ENCODE peak calls at places on chromosomes 16 and 17, in four cellular contexts. One of them, this sample, is unnamed.

GRCh38 chr16:24526701-24527470 is 12.5 kb upstream of the RBBP6 start:
- DNase-seq in CD8-positive, alpha-beta memory T cell: no peak
- DNase-seq in cardiac muscle cell: no peak
- DNase-seq in mesenchymal stem cell: no peak
- DNase-seq in this sample: no peak

GRCh38 chr17:29574732-29575510 is 6.4 kb downstream of the TP53I13 start:
- DNase-seq in CD8-positive, alpha-beta memory T cell: peak
- DNase-seq in cardiac muscle cell: no peak
- DNase-seq in mesenchymal stem cell: no peak
- DNase-seq in this sample: no peak

GRCh38 chr16:76583466-76583865 is 306.3 kb downstream of the CNTNAP4 start:
- DNase-seq in CD8-positive, alpha-beta memory T cell: no peak
- DNase-seq in cardiac muscle cell: peak
- DNase-seq in mesenchymal stem cell: no peak
- DNase-seq in this sample: no peak

GRCh38 chr17:65346166-65346565 is 209.0 kb downstream of the RGS9 start:
- DNase-seq in CD8-positive, alpha-beta memory T cell: no peak
- DNase-seq in cardiac muscle cell: no peak
- DNase-seq in mesenchymal stem cell: no peak
- DNase-seq in this sample: no peak

GRCh38 chr16:57489229-57489628 is 2.9 kb upstream of the DOK4 start:
- DNase-seq in CD8-positive, alpha-beta memory T cell: no peak
- DNase-seq in cardiac muscle cell: no peak
- DNase-seq in mesenchymal stem cell: no peak
- DNase-seq in this sample: no peak

GRCh38 chr17:76004750-76005262 is 4.2 kb downstream of the CDK3 start:
- DNase-seq in CD8-positive, alpha-beta memory T cell: no peak
- DNase-seq in cardiac muscle cell: no peak
- DNase-seq in mesenchymal stem cell: no peak
- DNase-seq in this sample: no peak

GRCh38 chr17:50052241-50052788 is 3.6 kb upstream of the ITGA3 start:
- DNase-seq in CD8-positive, alpha-beta memory T cell: peak
- DNase-seq in cardiac muscle cell: no peak
- DNase-seq in mesenchymal stem cell: no peak
- DNase-seq in this sample: no peak

GRCh38 chr17:280901-281300 is 71.7 kb downstream of the RPH3AL start:
- DNase-seq in CD8-positive, alpha-beta memory T cell: peak
- DNase-seq in cardiac muscle cell: no peak
- DNase-seq in mesenchymal stem cell: no peak
- DNase-seq in this sample: no peak

GRCh38 chr17:4520881-4521600 is 22.4 kb downstream of the SPNS2 start:
- DNase-seq in CD8-positive, alpha-beta memory T cell: no peak
- DNase-seq in cardiac muscle cell: peak
- DNase-seq in mesenchymal stem cell: no peak
- DNase-seq in this sample: no peak

GRCh38 chr17:36935681-36936454 is 1.4 kb upstream of the LHX1 start:
- DNase-seq in CD8-positive, alpha-beta memory T cell: no peak
- DNase-seq in cardiac muscle cell: no peak
- DNase-seq in mesenchymal stem cell: no peak
- DNase-seq in this sample: no peak
- H3K4me3 ChIP-seq in CD8-positive, alpha-beta memory T cell: no peak
- H3K4me3 ChIP-seq in cardiac muscle cell: peak
- H3K4me3 ChIP-seq in mesenchymal stem cell: no peak
- H3K4me3 ChIP-seq in this sample: peak

GRCh38 chr16:4376820-4377572 is 5.3 kb downstream of the VASN start:
- DNase-seq in CD8-positive, alpha-beta memory T cell: no peak
- DNase-seq in cardiac muscle cell: no peak
- DNase-seq in mesenchymal stem cell: no peak
- DNase-seq in this sample: no peak

GRCh38 chr16:4377573-4378146 is 6.0 kb downstream of the VASN start:
- DNase-seq in CD8-positive, alpha-beta memory T cell: no peak
- DNase-seq in cardiac muscle cell: no peak
- DNase-seq in mesenchymal stem cell: no peak
- DNase-seq in this sample: no peak

GRCh38 chr16:4376126-4376819 is 4.6 kb downstream of the VASN start:
- DNase-seq in CD8-positive, alpha-beta memory T cell: no peak
- DNase-seq in cardiac muscle cell: peak
- DNase-seq in mesenchymal stem cell: no peak
- DNase-seq in this sample: no peak

GRCh38 chr16:4373909-4374742 is 2.5 kb downstream of the VASN start:
- DNase-seq in CD8-positive, alpha-beta memory T cell: no peak
- DNase-seq in cardiac muscle cell: peak
- DNase-seq in mesenchymal stem cell: peak
- DNase-seq in this sample: no peak

GRCh38 chr16:4375717-4376116 is 4.1 kb downstream of the VASN start:
- DNase-seq in CD8-positive, alpha-beta memory T cell: no peak
- DNase-seq in cardiac muscle cell: no peak
- DNase-seq in mesenchymal stem cell: no peak
- DNase-seq in this sample: no peak
- H3K4me3 ChIP-seq in CD8-positive, alpha-beta memory T cell: no peak
- H3K4me3 ChIP-seq in cardiac muscle cell: no peak
- H3K4me3 ChIP-seq in mesenchymal stem cell: no peak
- H3K4me3 ChIP-seq in this sample: no peak

GRCh38 chr16:30660424-30661251 is 2.4 kb downstream of the FBRS start:
- DNase-seq in CD8-positive, alpha-beta memory T cell: peak
- DNase-seq in cardiac muscle cell: no peak
- DNase-seq in mesenchymal stem cell: peak
- DNase-seq in this sample: peak
- H3K4me3 ChIP-seq in CD8-positive, alpha-beta memory T cell: peak
- H3K4me3 ChIP-seq in cardiac muscle cell: peak
- H3K4me3 ChIP-seq in mesenchymal stem cell: peak
- H3K4me3 ChIP-seq in this sample: peak

GRCh38 chr17:68199837-68200688 is 47.8 kb upstream of the AMZ2 start:
- DNase-seq in CD8-positive, alpha-beta memory T cell: no peak
- DNase-seq in cardiac muscle cell: no peak
- DNase-seq in mesenchymal stem cell: peak
- DNase-seq in this sample: no peak
- H3K4me3 ChIP-seq in CD8-positive, alpha-beta memory T cell: peak
- H3K4me3 ChIP-seq in cardiac muscle cell: peak
- H3K4me3 ChIP-seq in mesenchymal stem cell: no peak
- H3K4me3 ChIP-seq in this sample: peak

GRCh38 chr17:78767806-78768205 is 14.3 kb downstream of the CYTH1 start:
- DNase-seq in CD8-positive, alpha-beta memory T cell: no peak
- DNase-seq in cardiac muscle cell: no peak
- DNase-seq in mesenchymal stem cell: no peak
- DNase-seq in this sample: no peak

GRCh38 chr17:78765821-78766220 is 16.3 kb downstream of the CYTH1 start:
- DNase-seq in CD8-positive, alpha-beta memory T cell: no peak
- DNase-seq in cardiac muscle cell: no peak
- DNase-seq in mesenchymal stem cell: no peak
- DNase-seq in this sample: no peak

GRCh38 chr17:78764871-78765270 is 17.2 kb downstream of the CYTH1 start:
- DNase-seq in CD8-positive, alpha-beta memory T cell: no peak
- DNase-seq in cardiac muscle cell: no peak
- DNase-seq in mesenchymal stem cell: no peak
- DNase-seq in this sample: no peak

GRCh38 chr17:78766743-78767294 is 15.3 kb downstream of the CYTH1 start:
- DNase-seq in CD8-positive, alpha-beta memory T cell: no peak
- DNase-seq in cardiac muscle cell: no peak
- DNase-seq in mesenchymal stem cell: no peak
- DNase-seq in this sample: no peak

DNA sequence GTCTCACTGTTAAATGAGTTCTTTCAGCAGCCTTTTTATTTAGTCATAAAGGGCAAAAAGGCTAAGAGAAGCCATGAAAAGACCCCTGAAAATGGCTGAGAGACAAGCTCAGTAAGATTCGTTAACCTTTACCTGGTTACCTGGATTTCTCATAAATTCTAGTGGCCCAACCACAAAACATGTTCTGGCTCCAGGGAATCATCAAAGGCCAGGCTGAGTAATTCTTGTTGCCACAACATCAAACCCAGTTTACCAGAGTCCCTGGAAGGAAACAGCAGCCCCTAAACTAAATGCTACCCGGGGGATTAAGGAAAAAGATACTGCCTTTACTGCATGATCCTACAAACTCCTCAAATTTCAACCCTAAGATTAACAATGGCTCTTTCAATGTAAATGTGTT is 15.8 kb downstream of the CYTH1 start:
- DNase-seq in CD8-positive, alpha-beta memory T cell: no peak
- DNase-seq in cardiac muscle cell: no peak
- DNase-seq in mesenchymal stem cell: no peak
- DNase-seq in this sample: no peak
- H3K4me3 ChIP-seq in CD8-positive, alpha-beta memory T cell: peak
- H3K4me3 ChIP-seq in cardiac muscle cell: no peak
- H3K4me3 ChIP-seq in mesenchymal stem cell: no peak
- H3K4me3 ChIP-seq in this sample: no peak

GRCh38 chr17:39632153-39632941 is 4.6 kb upstream of the STARD3 start:
- DNase-seq in CD8-positive, alpha-beta memory T cell: no peak
- DNase-seq in cardiac muscle cell: no peak
- DNase-seq in mesenchymal stem cell: no peak
- DNase-seq in this sample: no peak
- H3K4me3 ChIP-seq in CD8-positive, alpha-beta memory T cell: no peak
- H3K4me3 ChIP-seq in cardiac muscle cell: no peak
- H3K4me3 ChIP-seq in mesenchymal stem cell: no peak
- H3K4me3 ChIP-seq in this sample: no peak

GRCh38 chr16:58493756-58494431 is 6.0 kb upstream of the NDRG4 start:
- DNase-seq in CD8-positive, alpha-beta memory T cell: no peak
- DNase-seq in cardiac muscle cell: no peak
- DNase-seq in mesenchymal stem cell: no peak
- DNase-seq in this sample: no peak
- H3K4me3 ChIP-seq in CD8-positive, alpha-beta memory T cell: no peak
- H3K4me3 ChIP-seq in cardiac muscle cell: no peak
- H3K4me3 ChIP-seq in mesenchymal stem cell: no peak
- H3K4me3 ChIP-seq in this sample: no peak

DNA sequence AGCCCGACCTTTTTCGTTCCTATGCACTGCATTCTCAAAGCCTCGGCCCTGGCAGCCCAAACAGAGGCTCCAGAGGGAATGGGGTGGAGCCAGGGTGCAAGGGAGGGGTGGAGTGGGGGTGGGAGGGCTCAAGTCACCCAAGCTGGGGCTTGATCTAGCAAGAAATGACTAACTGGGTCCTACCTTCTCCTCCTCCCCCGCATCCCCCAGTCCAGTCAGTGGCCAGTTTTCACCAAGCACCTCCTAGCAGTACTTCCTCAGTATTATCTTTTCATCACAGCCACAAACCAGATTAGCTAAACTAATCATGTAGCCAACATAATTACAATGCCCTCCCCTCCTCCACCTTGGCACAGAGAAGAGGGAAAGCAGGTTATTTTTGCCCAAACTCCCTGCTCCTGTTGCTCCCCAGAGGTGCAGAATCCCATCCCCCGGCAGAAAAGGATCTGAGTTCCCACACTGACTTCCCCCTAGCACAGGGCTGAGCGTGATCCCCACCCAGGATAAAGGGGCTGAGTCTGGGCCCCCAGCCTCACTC is 2.2 kb downstream of the JUP start:
- DNase-seq in CD8-positive, alpha-beta memory T cell: no peak
- DNase-seq in cardiac muscle cell: peak
- DNase-seq in mesenchymal stem cell: peak
- DNase-seq in this sample: no peak
- H3K4me3 ChIP-seq in CD8-positive, alpha-beta memory T cell: no peak
- H3K4me3 ChIP-seq in cardiac muscle cell: peak
- H3K4me3 ChIP-seq in mesenchymal stem cell: peak
- H3K4me3 ChIP-seq in this sample: no peak

DNA sequence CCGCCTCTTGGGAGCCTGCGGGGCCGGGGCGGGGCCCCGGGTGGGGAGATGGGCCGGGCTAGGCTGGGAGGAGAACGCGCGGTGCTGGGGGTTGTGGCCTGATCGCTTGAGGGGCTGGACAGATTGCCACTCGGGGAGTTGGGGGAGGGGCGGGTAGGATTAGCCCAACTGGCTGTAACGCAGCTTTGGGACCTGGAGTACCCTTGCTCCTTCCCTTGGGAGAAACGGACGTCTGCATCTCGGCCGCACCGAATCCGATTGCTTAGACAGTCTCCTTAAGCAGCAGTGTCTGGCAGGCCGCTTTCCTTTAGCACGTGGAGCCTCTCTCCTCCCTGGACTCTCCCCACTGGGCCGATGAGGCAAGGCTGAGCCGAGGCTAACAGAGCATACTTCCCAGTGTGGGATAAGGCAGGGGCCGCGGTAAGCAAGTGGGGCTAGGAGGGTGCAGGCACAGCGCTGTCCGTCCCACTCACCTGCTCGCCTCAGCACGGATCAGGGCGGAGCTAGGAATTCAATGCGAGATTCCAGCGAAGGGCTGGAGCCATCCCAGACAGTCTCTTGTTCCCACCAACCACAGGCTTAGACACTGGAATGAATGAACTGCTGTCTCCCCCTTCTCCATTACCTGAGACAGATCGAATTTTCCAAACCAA is 540 bp upstream of the ACLY start:
- DNase-seq in CD8-positive, alpha-beta memory T cell: no peak
- DNase-seq in cardiac muscle cell: no peak
- DNase-seq in mesenchymal stem cell: no peak
- DNase-seq in this sample: no peak
- H3K4me3 ChIP-seq in CD8-positive, alpha-beta memory T cell: peak
- H3K4me3 ChIP-seq in cardiac muscle cell: peak
- H3K4me3 ChIP-seq in mesenchymal stem cell: peak
- H3K4me3 ChIP-seq in this sample: peak